ENCODE peak calls at places on chromosomes 4 and X, in seven cellular contexts. One of them, this sample, is unnamed.

GRCh38 chr4:71729856-71730255 is 54.0 kb downstream of the GC start:
- DNase-seq in cardiac fibroblast: no peak
- DNase-seq in astrocyte: no peak
- DNase-seq in ascending aorta: no peak
- DNase-seq in AG10803: no peak
- DNase-seq in tibial nerve: no peak
- DNase-seq in GM12865: no peak
- DNase-seq in this sample: no peak

GRCh38 chr4:38002451-38003071 is 42.4 kb downstream of the PTTG2 start:
- DNase-seq in ascending aorta: no peak
- DNase-seq in cardiac fibroblast: peak
- DNase-seq in astrocyte: peak
- DNase-seq in AG10803: peak
- DNase-seq in GM12865: no peak
- DNase-seq in tibial nerve: no peak
- DNase-seq in this sample: peak

GRCh38 chr4:59979061-59979460 is 1221.1 kb upstream of the ADGRL3 start:
- DNase-seq in tibial nerve: no peak
- DNase-seq in ascending aorta: no peak
- DNase-seq in AG10803: no peak
- DNase-seq in GM12865: no peak
- DNase-seq in astrocyte: no peak
- DNase-seq in cardiac fibroblast: no peak
- DNase-seq in this sample: no peak

GRCh38 chrX:8179653-8180052 is 8.6 kb upstream of the VCX2 start:
- DNase-seq in astrocyte: no peak
- DNase-seq in AG10803: no peak
- DNase-seq in cardiac fibroblast: peak
- DNase-seq in ascending aorta: no peak
- DNase-seq in tibial nerve: no peak
- DNase-seq in GM12865: no peak
- DNase-seq in this sample: peak

GRCh38 chr4:85932371-85933305 is 427.2 kb downstream of the MAPK10 start:
- DNase-seq in GM12865: no peak
- DNase-seq in astrocyte: peak
- DNase-seq in tibial nerve: no peak
- DNase-seq in AG10803: peak
- DNase-seq in cardiac fibroblast: peak
- DNase-seq in ascending aorta: no peak
- DNase-seq in this sample: no peak

GRCh38 chr4:145618210-145618911 is 824 bp upstream of the MMAA start:
- DNase-seq in astrocyte: no peak
- DNase-seq in cardiac fibroblast: peak
- DNase-seq in tibial nerve: peak
- DNase-seq in AG10803: peak
- DNase-seq in GM12865: peak
- DNase-seq in ascending aorta: no peak
- DNase-seq in this sample: peak

GRCh38 chr4:186514271-186514950 is 41.0 kb downstream of the MTNR1A start:
- DNase-seq in AG10803: no peak
- DNase-seq in GM12865: no peak
- DNase-seq in tibial nerve: no peak
- DNase-seq in cardiac fibroblast: no peak
- DNase-seq in ascending aorta: no peak
- DNase-seq in astrocyte: no peak
- DNase-seq in this sample: no peak

GRCh38 chrX:80285131-80285773 is 135.0 kb upstream of the TENT5D start:
- DNase-seq in astrocyte: no peak
- DNase-seq in AG10803: peak
- DNase-seq in GM12865: peak
- DNase-seq in tibial nerve: no peak
- DNase-seq in cardiac fibroblast: peak
- DNase-seq in ascending aorta: no peak
- DNase-seq in this sample: no peak

GRCh38 chr4:159105063-159105414 is 2.2 kb downstream of the RAPGEF2 start:
- DNase-seq in astrocyte: peak
- DNase-seq in ascending aorta: no peak
- DNase-seq in cardiac fibroblast: peak
- DNase-seq in AG10803: peak
- DNase-seq in GM12865: no peak
- DNase-seq in tibial nerve: no peak
- DNase-seq in this sample: peak

GRCh38 chr4:108535757-108536156 is 84.6 kb upstream of the RPL34 start:
- DNase-seq in astrocyte: no peak
- DNase-seq in tibial nerve: no peak
- DNase-seq in AG10803: no peak
- DNase-seq in GM12865: no peak
- DNase-seq in cardiac fibroblast: peak
- DNase-seq in ascending aorta: no peak
- DNase-seq in this sample: no peak

GRCh38 chr4:184383497-184384055 is 90.8 kb downstream of the IRF2 start:
- DNase-seq in astrocyte: peak
- DNase-seq in AG10803: peak
- DNase-seq in GM12865: no peak
- DNase-seq in ascending aorta: no peak
- DNase-seq in cardiac fibroblast: peak
- DNase-seq in tibial nerve: peak
- DNase-seq in this sample: peak

GRCh38 chrX:134746379-134746723 is 88.1 kb upstream of the PLAC1 start:
- DNase-seq in ascending aorta: no peak
- DNase-seq in cardiac fibroblast: no peak
- DNase-seq in GM12865: no peak
- DNase-seq in AG10803: no peak
- DNase-seq in tibial nerve: no peak
- DNase-seq in astrocyte: peak
- DNase-seq in this sample: no peak

GRCh38 chr4:11503166-11503565 is 74.5 kb upstream of the HS3ST1 start:
- DNase-seq in cardiac fibroblast: no peak
- DNase-seq in astrocyte: no peak
- DNase-seq in tibial nerve: no peak
- DNase-seq in ascending aorta: no peak
- DNase-seq in GM12865: no peak
- DNase-seq in AG10803: no peak
- DNase-seq in this sample: no peak

GRCh38 chr4:121228851-121229250 is 64.7 kb upstream of the TNIP3 start:
- DNase-seq in AG10803: no peak
- DNase-seq in cardiac fibroblast: no peak
- DNase-seq in ascending aorta: no peak
- DNase-seq in astrocyte: no peak
- DNase-seq in tibial nerve: no peak
- DNase-seq in GM12865: no peak
- DNase-seq in this sample: peak

GRCh38 chr4:118742050-118742449 is 56.9 kb downstream of the METTL14 start:
- DNase-seq in tibial nerve: no peak
- DNase-seq in astrocyte: no peak
- DNase-seq in ascending aorta: no peak
- DNase-seq in GM12865: no peak
- DNase-seq in cardiac fibroblast: no peak
- DNase-seq in AG10803: peak
- DNase-seq in this sample: peak

GRCh38 chr4:112522389-112522788 is 6.4 kb upstream of the NEUROG2 start:
- DNase-seq in astrocyte: no peak
- DNase-seq in AG10803: no peak
- DNase-seq in tibial nerve: no peak
- DNase-seq in ascending aorta: no peak
- DNase-seq in cardiac fibroblast: no peak
- DNase-seq in GM12865: no peak
- DNase-seq in this sample: no peak

GRCh38 chr4:112521123-112522116 is 5.4 kb upstream of the NEUROG2 start:
- DNase-seq in ascending aorta: no peak
- DNase-seq in cardiac fibroblast: no peak
- DNase-seq in AG10803: no peak
- DNase-seq in astrocyte: no peak
- DNase-seq in tibial nerve: no peak
- DNase-seq in GM12865: peak
- DNase-seq in this sample: no peak

GRCh38 chr4:112523008-112523440 is 7.0 kb upstream of the NEUROG2 start:
- DNase-seq in astrocyte: peak
- DNase-seq in tibial nerve: no peak
- DNase-seq in AG10803: peak
- DNase-seq in ascending aorta: no peak
- DNase-seq in GM12865: peak
- DNase-seq in cardiac fibroblast: peak
- DNase-seq in this sample: peak

GRCh38 chr4:112526061-112526460 is 10.1 kb upstream of the NEUROG2 start:
- DNase-seq in cardiac fibroblast: no peak
- DNase-seq in astrocyte: no peak
- DNase-seq in ascending aorta: no peak
- DNase-seq in tibial nerve: no peak
- DNase-seq in AG10803: peak
- DNase-seq in GM12865: no peak
- DNase-seq in this sample: no peak

GRCh38 chr4:112523764-112524505 is 8.0 kb upstream of the NEUROG2 start:
- DNase-seq in cardiac fibroblast: peak
- DNase-seq in tibial nerve: no peak
- DNase-seq in AG10803: no peak
- DNase-seq in ascending aorta: no peak
- DNase-seq in GM12865: peak
- DNase-seq in astrocyte: no peak
- DNase-seq in this sample: no peak
- H3K4me3 ChIP-seq in cardiac fibroblast: peak
- H3K4me3 ChIP-seq in tibial nerve: peak
- H3K4me3 ChIP-seq in AG10803: peak
- H3K4me3 ChIP-seq in ascending aorta: peak
- H3K4me3 ChIP-seq in GM12865: peak
- H3K4me3 ChIP-seq in astrocyte: peak
- H3K4me3 ChIP-seq in this sample: peak

DNA sequence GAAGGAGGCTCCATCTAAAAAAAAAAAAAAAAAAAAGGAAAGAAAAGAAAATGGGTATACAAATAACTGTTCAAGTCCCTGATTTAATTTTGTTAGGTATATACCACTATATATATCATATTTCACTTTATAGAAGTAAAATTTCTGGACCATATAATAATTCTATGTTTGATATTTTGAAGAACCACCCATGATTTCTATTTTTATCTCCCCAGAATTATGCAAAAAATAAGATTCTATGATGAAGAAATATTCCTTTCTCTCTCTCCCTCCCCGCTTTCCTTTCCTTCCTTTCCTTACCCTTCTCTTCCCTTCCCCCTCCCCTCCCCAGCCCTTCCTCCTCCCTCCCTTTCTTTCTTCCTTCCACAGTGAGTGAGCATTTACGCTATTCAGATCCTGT is 337.5 kb upstream of the SPANXN4 start:
- DNase-seq in GM12865: no peak
- DNase-seq in tibial nerve: no peak
- DNase-seq in AG10803: no peak
- DNase-seq in ascending aorta: no peak
- DNase-seq in cardiac fibroblast: no peak
- DNase-seq in astrocyte: no peak
- DNase-seq in this sample: no peak
- TF ChIP-seq CTCF in GM12865: no peak
- TF ChIP-seq CTCF in tibial nerve: no peak
- TF ChIP-seq CTCF in AG10803: no peak
- TF ChIP-seq CTCF in ascending aorta: no peak
- TF ChIP-seq CTCF in cardiac fibroblast: no peak
- TF ChIP-seq CTCF in astrocyte: no peak
- TF ChIP-seq CTCF in this sample: no peak

DNA sequence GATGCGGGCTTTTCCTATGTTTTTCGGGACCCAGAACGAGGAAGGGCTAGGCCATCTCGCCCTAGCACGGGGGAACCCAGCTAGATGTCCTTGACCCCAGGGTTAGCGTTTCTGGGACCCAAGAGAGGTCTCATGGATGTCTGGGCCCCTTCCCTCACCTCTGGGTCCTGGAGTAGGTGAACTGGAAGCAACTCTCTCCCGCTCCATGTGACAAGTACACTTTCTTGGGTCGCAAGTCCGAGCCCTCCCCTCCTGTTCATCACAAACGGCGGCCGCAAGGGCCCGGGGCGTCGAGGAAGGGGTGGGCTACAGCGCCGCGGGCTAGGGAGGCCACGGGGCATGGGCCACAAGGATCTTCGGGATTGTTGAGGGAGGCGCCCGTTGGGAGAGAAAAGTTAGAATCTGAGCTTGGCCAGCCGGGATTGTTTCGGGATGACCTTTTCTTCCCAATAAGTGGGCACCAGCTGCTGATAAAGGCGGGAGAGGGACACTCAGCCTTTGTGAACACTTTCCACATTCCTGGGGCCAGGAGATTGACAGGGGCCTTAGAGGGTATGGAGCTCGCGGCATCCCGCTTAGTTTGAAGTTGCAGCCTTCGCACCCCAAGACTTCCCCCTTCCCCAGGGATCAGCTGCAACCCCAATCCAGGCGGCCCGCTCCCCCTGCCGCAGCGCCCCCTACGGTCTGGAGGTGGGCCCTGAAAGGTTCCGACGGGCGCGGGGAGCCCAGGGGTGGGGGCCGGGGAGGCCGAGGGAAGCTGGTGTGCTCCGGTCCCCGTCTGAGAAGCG is 137.0 kb upstream of the ZIC3 start:
- DNase-seq in ascending aorta: no peak
- DNase-seq in tibial nerve: no peak
- DNase-seq in GM12865: no peak
- DNase-seq in astrocyte: no peak
- DNase-seq in cardiac fibroblast: no peak
- DNase-seq in AG10803: no peak
- DNase-seq in this sample: no peak
- H3K4me3 ChIP-seq in ascending aorta: peak
- H3K4me3 ChIP-seq in tibial nerve: peak
- H3K4me3 ChIP-seq in GM12865: no peak
- H3K4me3 ChIP-seq in astrocyte: no peak
- H3K4me3 ChIP-seq in cardiac fibroblast: no peak
- H3K4me3 ChIP-seq in AG10803: peak
- H3K4me3 ChIP-seq in this sample: peak

DNA sequence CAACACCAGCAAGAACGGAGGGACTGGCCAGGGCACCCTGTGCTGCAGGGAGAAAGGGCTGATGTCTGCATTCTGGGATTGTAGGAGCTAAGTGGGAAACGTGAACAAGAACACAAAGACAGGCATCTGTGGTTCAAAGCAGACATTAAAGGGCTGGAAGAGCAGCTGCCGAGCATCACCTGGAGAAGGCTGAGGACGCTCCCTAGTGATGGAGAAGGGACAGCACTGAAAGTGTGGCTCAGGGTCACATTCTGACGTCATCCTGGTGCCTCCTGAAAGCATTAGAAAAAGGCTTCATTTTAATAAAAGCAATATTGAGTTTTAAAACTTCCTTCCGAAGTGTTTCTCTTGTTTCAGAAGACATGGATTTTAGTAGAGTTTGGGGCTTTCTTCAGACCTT is 62.3 kb downstream of the CLDN22 start:
- DNase-seq in astrocyte: no peak
- DNase-seq in ascending aorta: no peak
- DNase-seq in GM12865: no peak
- DNase-seq in tibial nerve: no peak
- DNase-seq in cardiac fibroblast: no peak
- DNase-seq in AG10803: no peak
- DNase-seq in this sample: no peak
- TF ChIP-seq CTCF in astrocyte: no peak
- TF ChIP-seq CTCF in ascending aorta: no peak
- TF ChIP-seq CTCF in GM12865: no peak
- TF ChIP-seq CTCF in tibial nerve: no peak
- TF ChIP-seq CTCF in cardiac fibroblast: no peak
- TF ChIP-seq CTCF in AG10803: no peak
- TF ChIP-seq CTCF in this sample: no peak

DNA sequence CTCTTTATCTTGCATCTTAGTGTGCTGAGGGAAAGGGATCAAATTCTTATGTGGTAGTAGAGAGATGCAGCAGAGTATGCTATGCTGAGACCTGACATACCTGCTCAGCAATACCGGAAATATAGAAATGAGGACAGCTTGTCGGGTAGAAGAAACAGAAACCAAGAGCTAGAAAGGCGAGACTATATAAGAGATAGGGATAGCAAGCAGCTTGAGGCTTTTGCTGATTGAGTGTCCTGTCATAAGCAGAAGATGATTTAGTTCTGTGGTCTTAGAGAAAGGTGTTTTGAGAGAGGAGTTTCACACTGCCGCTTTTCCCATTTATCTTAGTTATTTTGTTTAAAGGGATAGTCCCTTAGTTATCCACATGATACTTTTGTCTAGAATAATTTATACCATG is 31.7 kb downstream of the USP9X start:
- DNase-seq in AG10803: no peak
- DNase-seq in cardiac fibroblast: no peak
- DNase-seq in ascending aorta: no peak
- DNase-seq in astrocyte: no peak
- DNase-seq in tibial nerve: no peak
- DNase-seq in GM12865: peak
- DNase-seq in this sample: peak
- H3K4me3 ChIP-seq in AG10803: no peak
- H3K4me3 ChIP-seq in cardiac fibroblast: no peak
- H3K4me3 ChIP-seq in ascending aorta: no peak
- H3K4me3 ChIP-seq in astrocyte: no peak
- H3K4me3 ChIP-seq in tibial nerve: no peak
- H3K4me3 ChIP-seq in GM12865: peak
- H3K4me3 ChIP-seq in this sample: no peak

This sample was measured in choroid plexus epithelial cell.